ENCODE peak calls at places on chromosomes 12 and 14, in seven cellular contexts. H is erythroblast, Y is Peyer's patch, Z is sigmoid colon, M is HepG2, C is adrenal gland, D is body of pancreas. A is an unnamed sample.

GRCh38 chr12:104549820-104550480 is 93.2 kb downstream of the CHST11 start:
- DNase-seq in H (peak), Y (no peak), Z (no peak), M (no peak), C (no peak), D (no peak), A (no peak)

GRCh38 chr12:120835657-120836056 is 68.5 kb downstream of the SPPL3 start:
- DNase-seq in H (no peak), Y (no peak), Z (no peak), M (no peak), C (no peak), D (no peak), A (no peak)

GRCh38 chr12:74514098-74514872 is 23.4 kb upstream of the ATXN7L3B start:
- DNase-seq in H (no peak), Y (no peak), Z (no peak), M (peak), C (no peak), D (no peak), A (no peak)

GRCh38 chr12:121539908-121540307 is 40.9 kb downstream of the KDM2B start:
- DNase-seq in H (no peak), Y (no peak), Z (no peak), M (no peak), C (no peak), D (no peak), A (no peak)

GRCh38 chr12:1797991-1798733 is 22.2 kb upstream of the LRTM2 start:
- DNase-seq in H (no peak), Y (peak), Z (peak), M (no peak), C (no peak), D (no peak), A (no peak)

GRCh38 chr14:25231006-25231405 is 181.1 kb upstream of the STXBP6 start:
- DNase-seq in H (no peak), Y (no peak), Z (no peak), M (no peak), C (no peak), D (peak), A (no peak)

GRCh38 chr12:122946690-122947271 is 19.5 kb downstream of the ABCB9 start:
- DNase-seq in H (peak), Y (peak), Z (peak), M (peak), C (peak), D (peak), A (peak)

GRCh38 chr12:95740751-95741150 is 49.8 kb downstream of the NTN4 start:
- DNase-seq in H (no peak), Y (no peak), Z (no peak), M (no peak), C (no peak), D (peak), A (no peak)

GRCh38 chr14:80047761-80048160 is 163.5 kb downstream of the DIO2 start:
- DNase-seq in H (no peak), Y (no peak), Z (no peak), M (no peak), C (no peak), D (no peak), A (no peak)

GRCh38 chr14:31564194-31564593 is 3.0 kb downstream of the NUBPL start:
- DNase-seq in H (no peak), Y (no peak), Z (no peak), M (no peak), C (no peak), D (no peak), A (no peak)

GRCh38 chr12:72268386-72268785 is 3.8 kb upstream of the TRHDE start:
- DNase-seq in H (no peak), Y (no peak), Z (no peak), M (no peak), C (no peak), D (no peak), A (no peak)

GRCh38 chr12:124623344-124623885 is 56.0 kb upstream of the NCOR2 start:
- DNase-seq in H (no peak), Y (no peak), Z (no peak), M (no peak), C (peak), D (no peak), A (no peak)

GRCh38 chr12:1357171-1357570 is 237.2 kb downstream of the FBXL14 start:
- DNase-seq in H (no peak), Y (no peak), Z (no peak), M (no peak), C (no peak), D (no peak), A (no peak)

GRCh38 chr12:120353556-120354317 is 15.2 kb downstream of the MSI1 start:
- DNase-seq in H (no peak), Y (no peak), Z (no peak), M (no peak), C (no peak), D (no peak), A (no peak)

GRCh38 chr12:102435827-102436436 is 44.4 kb downstream of the IGF1 start:
- DNase-seq in H (no peak), Y (no peak), Z (no peak), M (no peak), C (no peak), D (peak), A (no peak)

GRCh38 chr14:55103005-55103640 is 25.9 kb upstream of the LGALS3 start:
- DNase-seq in H (peak), Y (peak), Z (peak), M (peak), C (peak), D (peak), A (peak)
- TF ChIP-seq POLR2A in H (peak), Y (peak), Z (no peak), M (peak), C (no peak), D (peak), A (peak)

GRCh38 chr14:37171678-37172023 is 755 bp downstream of the SLC25A21 start:
- DNase-seq in H (no peak), Y (no peak), Z (no peak), M (no peak), C (no peak), D (no peak), A (no peak)

GRCh38 chr14:37170993-37171392 is 1.4 kb downstream of the SLC25A21 start:
- DNase-seq in H (peak), Y (no peak), Z (no peak), M (no peak), C (no peak), D (no peak), A (no peak)

GRCh38 chr14:37172936-37173613 is 669 bp upstream of the SLC25A21 start:
- DNase-seq in H (peak), Y (no peak), Z (no peak), M (no peak), C (no peak), D (no peak), A (no peak)

GRCh38 chr14:37170237-37170636 is 2.2 kb downstream of the SLC25A21 start:
- DNase-seq in H (peak), Y (no peak), Z (no peak), M (no peak), C (no peak), D (no peak), A (no peak)

GRCh38 chr14:37172024-37172869 is at the start of gene SLC25A21:
- DNase-seq in H (peak), Y (peak), Z (peak), M (peak), C (peak), D (peak), A (peak)
- TF ChIP-seq POLR2A in H (peak), Y (no peak), Z (peak), M (peak), C (no peak), D (peak), A (peak)

GRCh38 chr12:53300187-53300586 is 692 bp downstream of the MYG1 start:
- DNase-seq in H (peak), Y (no peak), Z (no peak), M (no peak), C (peak), D (no peak), A (no peak)
- TF ChIP-seq POLR2A in H (no peak), Y (no peak), Z (no peak), M (no peak), C (no peak), D (no peak), A (no peak)

GRCh38 chr14:102181187-102181586 is 41.5 kb downstream of the WDR20 start:
- DNase-seq in H (no peak), Y (no peak), Z (no peak), M (no peak), C (no peak), D (no peak), A (no peak)
- TF ChIP-seq POLR2A in H (no peak), Y (no peak), Z (no peak), M (no peak), C (no peak), D (no peak), A (no peak)

GRCh38 chr12:64610660-64611429 is 550 bp downstream of the RASSF3 start:
- DNase-seq in H (peak), Y (peak), Z (peak), M (peak), C (peak), D (peak), A (no peak)

GRCh38 chr12:64611430-64612286 is 1.4 kb downstream of the RASSF3 start:
- DNase-seq in H (peak), Y (peak), Z (peak), M (no peak), C (peak), D (peak), A (peak)

GRCh38 chr12:64609543-64610091 is 678 bp upstream of the RASSF3 start:
- DNase-seq in H (peak), Y (no peak), Z (no peak), M (no peak), C (no peak), D (no peak), A (no peak)

GRCh38 chr12:64610092-64610659 is at the start of gene RASSF3:
- DNase-seq in H (peak), Y (peak), Z (peak), M (peak), C (peak), D (peak), A (no peak)

DNA sequence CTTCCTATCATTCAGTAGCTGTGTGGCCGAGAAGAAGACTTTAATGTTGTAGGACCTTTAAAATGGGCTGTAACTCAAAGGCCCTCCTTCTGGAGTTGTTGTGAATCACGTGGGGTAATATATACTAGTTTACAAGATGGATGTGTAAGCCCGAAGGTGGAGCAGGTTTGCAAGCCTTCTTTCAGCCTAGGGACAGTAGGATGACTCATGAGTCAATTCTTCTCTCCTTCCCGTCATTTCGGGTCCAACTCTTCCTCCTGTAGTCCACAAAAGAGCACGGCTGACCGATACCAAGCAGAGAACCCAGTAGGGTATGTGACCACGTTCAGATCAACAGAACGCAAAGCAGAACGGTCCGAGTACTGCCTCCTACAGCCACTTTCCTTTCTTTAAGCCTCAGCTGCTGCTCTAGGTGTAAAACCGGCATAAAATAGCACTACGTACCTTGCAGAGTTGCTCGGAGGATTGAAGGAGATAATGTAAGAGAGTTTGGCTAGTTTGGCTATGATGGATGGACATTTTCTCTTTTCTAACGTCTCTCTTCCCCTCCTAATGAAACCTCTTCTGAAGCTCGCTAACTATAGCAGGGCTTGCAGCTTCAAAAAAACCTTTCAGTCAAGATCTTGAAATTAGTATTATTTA is 1.3 kb upstream of the RASSF3 start:
- DNase-seq in H (peak), Y (peak), Z (no peak), M (peak), C (peak), D (peak), A (no peak)
- TF ChIP-seq POLR2A in H (no peak), Y (peak), Z (no peak), M (no peak), C (no peak), D (peak), A (no peak)

GRCh38 chr14:91376547-91377477 is 40.8 kb downstream of the CCDC88C start:
- DNase-seq in H (no peak), Y (no peak), Z (no peak), M (no peak), C (no peak), D (no peak), A (no peak)
- TF ChIP-seq POLR2A in H (no peak), Y (no peak), Z (no peak), M (no peak), C (no peak), D (no peak), A (no peak)

A was measured in breast epithelium.